ENCODE peak calls at places on chromosomes 4 and X, in eight cellular contexts. D is astrocyte, H is esophagus squamous epithelium, M is left lung, Q is foreskin keratinocyte, R is HCT116, U is brain microvascular endothelial cell, A is neural crest cell. Z is an unnamed sample.

GRCh38 chr4:121599049-121599448 is 97.7 kb downstream of the ANXA5 start:
- DNase-seq in M (no peak), U (no peak), Q (no peak), R (no peak), H (no peak), D (no peak), A (no peak), Z (no peak)

GRCh38 chr4:136558940-136559494 is 973.3 kb downstream of the PCDH18 start:
- DNase-seq in D (no peak), Q (no peak), U (no peak), R (no peak), A (no peak), H (no peak), M (no peak), Z (no peak)

GRCh38 chr4:766152-766515 is 59.8 kb downstream of the CPLX1 start:
- DNase-seq in Q (peak), D (peak), A (no peak), M (no peak), R (no peak), H (no peak), U (peak), Z (peak)

GRCh38 chrX:103585421-103586313 is at the start of gene TCEAL4:
- DNase-seq in H (no peak), M (peak), R (no peak), A (no peak), Q (no peak), U (peak), D (no peak), Z (no peak)

GRCh38 chr4:177308842-177309524 is 691 bp upstream of the NEIL3 start:
- DNase-seq in D (no peak), A (no peak), M (no peak), U (no peak), R (no peak), Q (no peak), H (no peak), Z (no peak)

GRCh38 chrX:107226766-107227165 is 20.4 kb downstream of the DNAAF6 start:
- DNase-seq in Q (no peak), R (no peak), H (no peak), M (no peak), D (no peak), U (no peak), A (no peak), Z (no peak)

GRCh38 chr4:42627887-42628646 is 28.8 kb downstream of the ATP8A1 start:
- DNase-seq in Q (no peak), H (no peak), D (no peak), A (no peak), R (no peak), U (no peak), M (peak), Z (no peak)

GRCh38 chr4:74278490-74278889 is 29.8 kb upstream of the EPGN start:
- DNase-seq in M (no peak), D (no peak), Q (no peak), H (no peak), R (no peak), U (peak), A (no peak), Z (no peak)

GRCh38 chrX:101265869-101266428 is 25.2 kb downstream of the TAF7L start:
- DNase-seq in U (peak), R (no peak), Q (no peak), A (no peak), H (no peak), D (peak), M (no peak), Z (peak)

GRCh38 chr4:113750734-113751133 is 10.8 kb downstream of the CAMK2D start:
- DNase-seq in M (no peak), R (no peak), Q (no peak), U (no peak), A (no peak), D (no peak), H (no peak), Z (no peak)

GRCh38 chr4:14125375-14126129 is 498.0 kb upstream of the BOD1L1 start:
- DNase-seq in A (no peak), H (no peak), Q (no peak), M (no peak), U (no peak), D (no peak), R (no peak), Z (no peak)

GRCh38 chrX:123173833-123174232 is 10.2 kb upstream of the GRIA3 start:
- DNase-seq in A (no peak), D (no peak), M (no peak), U (no peak), H (no peak), R (peak), Q (no peak), Z (peak)

GRCh38 chr4:82626251-82626868 is 64.6 kb upstream of the TMEM150C start:
- DNase-seq in R (no peak), D (no peak), A (no peak), M (no peak), H (no peak), Q (no peak), U (no peak), Z (no peak)

GRCh38 chrX:103253608-103254007 is 1.3 kb downstream of the TCEAL8 start:
- DNase-seq in H (no peak), A (no peak), D (no peak), Q (no peak), M (no peak), U (no peak), R (no peak), Z (no peak)

GRCh38 chr4:147040874-147041273 is 95.2 kb upstream of the TTC29 start:
- DNase-seq in U (no peak), M (no peak), Q (no peak), R (no peak), D (no peak), A (no peak), H (no peak), Z (no peak)

GRCh38 chrX:55357236-55357635 is 92.5 kb upstream of the PAGE3 start:
- DNase-seq in H (no peak), M (no peak), R (no peak), U (no peak), Q (no peak), A (no peak), D (no peak), Z (no peak)

GRCh38 chr4:159451006-159451405 is 348.1 kb downstream of the RAPGEF2 start:
- DNase-seq in Q (peak), U (no peak), D (peak), R (no peak), H (no peak), A (no peak), M (no peak), Z (peak)

GRCh38 chrX:116318672-116319071 is 117.7 kb upstream of the SLC6A14 start:
- DNase-seq in H (no peak), D (no peak), R (no peak), U (peak), M (no peak), A (no peak), Q (peak), Z (no peak)

GRCh38 chr4:3302164-3302785 is 9.5 kb downstream of the RGS12 start:
- DNase-seq in M (peak), U (no peak), H (no peak), Q (no peak), R (no peak), A (no peak), D (peak), Z (no peak)

GRCh38 chr4:3303840-3304715 is 11.3 kb downstream of the RGS12 start:
- DNase-seq in M (peak), D (no peak), Q (no peak), A (no peak), H (no peak), U (no peak), R (no peak), Z (no peak)

GRCh38 chr4:3303445-3303824 is 10.6 kb downstream of the RGS12 start:
- DNase-seq in U (no peak), R (no peak), D (no peak), Q (no peak), H (no peak), A (no peak), M (peak), Z (no peak)

GRCh38 chr4:3301450-3302163 is 8.8 kb downstream of the RGS12 start:
- DNase-seq in U (no peak), A (no peak), M (peak), H (no peak), R (no peak), D (no peak), Q (no peak), Z (no peak)

DNA sequence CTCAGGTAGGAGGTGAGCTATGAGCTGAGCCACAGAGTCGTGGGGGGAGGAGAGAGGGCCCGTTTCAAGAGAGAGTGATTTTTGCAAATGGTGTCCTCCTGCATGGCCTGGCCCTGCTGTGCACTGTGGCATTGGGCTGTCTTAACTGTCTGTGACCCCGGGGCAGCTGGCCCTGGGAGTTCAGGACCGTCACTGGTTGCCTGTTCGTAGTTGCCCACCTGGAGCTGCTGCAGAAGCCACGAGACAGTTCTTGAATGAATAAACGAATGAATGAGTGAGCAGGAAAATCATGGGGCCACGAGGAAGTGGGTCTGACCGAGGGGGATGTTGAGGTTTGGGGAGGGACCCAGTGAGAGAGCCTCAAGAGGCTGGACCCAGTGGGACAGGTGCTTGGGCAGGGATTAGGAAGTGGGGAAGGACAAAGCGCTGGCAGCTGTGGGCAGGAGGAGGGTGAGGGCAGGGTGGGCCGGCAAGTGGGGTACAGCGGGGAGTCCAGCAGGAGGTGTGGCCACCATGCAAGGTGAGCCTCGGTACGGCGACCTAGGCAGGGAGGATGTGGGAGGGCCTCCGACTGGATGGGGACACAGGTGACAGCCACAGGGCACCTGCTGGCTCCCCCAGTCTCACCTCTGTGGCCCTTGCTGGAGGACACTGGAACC is 10.1 kb downstream of the RGS12 start:
- DNase-seq in A (no peak), M (peak), R (no peak), Q (no peak), U (no peak), D (no peak), H (no peak), Z (no peak)
- TF ChIP-seq CTCF in A (no peak), M (no peak), R (no peak), Q (no peak), U (no peak), D (no peak), H (no peak), Z (no peak)

DNA sequence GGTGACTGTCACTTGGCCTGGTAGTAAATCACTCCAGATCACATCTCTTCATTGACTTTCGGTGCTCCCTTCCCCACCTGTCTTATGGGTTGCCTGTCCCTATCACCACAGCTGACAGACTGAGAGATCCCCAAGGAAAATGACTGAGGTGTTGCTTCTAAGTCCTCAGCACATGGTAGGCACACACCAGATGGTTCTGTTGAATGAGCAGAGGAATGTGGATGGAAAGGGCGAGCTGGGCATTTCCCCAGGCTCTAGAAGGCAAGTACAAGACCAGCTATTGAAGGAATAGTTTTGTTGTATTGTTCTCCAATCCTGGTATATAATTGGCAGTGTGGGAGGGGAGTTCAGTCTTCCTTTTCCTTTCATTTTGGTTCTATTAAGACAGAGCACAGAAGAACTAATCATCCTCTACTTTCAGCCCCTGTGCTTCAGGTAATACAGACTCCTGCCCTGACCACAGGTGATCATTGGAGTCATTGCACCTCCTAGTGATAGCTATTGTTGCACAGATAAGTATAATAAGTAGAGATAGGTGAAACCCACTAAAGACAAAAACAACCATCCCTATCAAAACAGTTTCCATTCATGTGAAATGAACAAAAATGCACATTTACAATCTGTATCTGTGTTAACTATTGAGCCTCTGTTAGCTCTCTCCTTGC is 158.6 kb downstream of the TRAM1L1 start:
- DNase-seq in A (no peak), D (no peak), H (no peak), M (no peak), Q (no peak), U (no peak), R (no peak), Z (no peak)
- TF ChIP-seq CTCF in A (no peak), D (no peak), H (no peak), M (no peak), Q (peak), U (no peak), R (no peak), Z (no peak)

DNA sequence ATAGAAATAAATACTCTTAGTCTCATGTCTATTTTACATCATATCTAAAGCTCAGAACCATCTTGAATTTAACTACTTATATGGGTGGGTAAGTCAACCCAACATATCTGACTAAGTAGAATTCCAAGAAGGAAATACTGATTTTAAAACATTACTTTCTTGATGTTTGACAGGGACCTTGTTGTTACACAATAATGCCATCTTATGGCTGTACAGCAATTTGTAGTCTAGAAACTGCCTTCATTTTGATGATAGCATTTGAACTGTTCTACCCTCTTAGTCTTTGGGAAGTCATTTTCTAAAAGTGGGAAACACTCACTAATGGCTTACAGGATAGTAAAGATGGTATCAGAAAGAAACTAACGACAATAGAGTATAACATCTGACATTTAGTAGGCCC is 929.5 kb downstream of the DMD start:
- DNase-seq in U (no peak), H (no peak), A (no peak), M (no peak), Q (no peak), R (no peak), D (no peak), Z (no peak)
- TF ChIP-seq CTCF in U (no peak), H (no peak), A (no peak), M (no peak), Q (no peak), R (no peak), D (no peak), Z (no peak)

DNA sequence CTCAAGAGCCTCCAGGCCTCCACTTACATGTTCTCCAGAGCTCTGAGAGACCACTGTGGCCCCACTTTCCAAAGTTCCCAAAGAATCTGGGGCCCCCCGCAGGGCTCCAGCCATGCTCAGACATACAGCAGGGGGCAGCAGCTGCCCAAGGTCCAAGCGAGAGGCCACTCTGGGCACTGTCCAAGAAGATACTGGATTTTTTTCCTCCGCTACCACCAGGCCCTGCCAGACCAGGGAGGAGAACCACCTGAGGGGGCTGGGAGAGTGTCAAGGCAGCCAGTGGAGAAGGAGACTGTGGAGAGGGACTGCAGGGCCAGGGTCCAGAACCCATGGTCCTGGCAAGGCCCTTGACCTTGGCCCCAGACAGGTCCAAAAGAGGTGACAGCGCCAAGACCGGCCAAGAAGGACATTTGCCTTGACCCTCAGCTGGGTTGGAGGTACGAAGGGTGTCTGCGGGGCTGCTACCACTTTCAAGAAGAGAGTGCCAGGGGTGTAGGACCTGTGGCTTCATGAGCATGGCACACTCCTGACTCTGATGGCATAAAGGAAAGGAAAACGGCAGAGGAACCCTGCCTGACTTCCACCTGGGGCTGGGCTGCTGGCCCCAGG is 5.3 kb downstream of the EMD start:
- DNase-seq in D (no peak), H (no peak), Q (no peak), U (no peak), R (no peak), M (no peak), A (no peak), Z (no peak)
- TF ChIP-seq CTCF in D (peak), H (no peak), Q (no peak), U (peak), R (no peak), M (no peak), A (peak), Z (peak)

GRCh38 chr4:4864940-4865704 is 5.7 kb downstream of the MSX1 start:
- DNase-seq in A (no peak), H (no peak), U (no peak), Q (no peak), R (no peak), M (no peak), D (no peak), Z (no peak)
- TF ChIP-seq CTCF in A (no peak), H (no peak), U (no peak), Q (no peak), R (no peak), M (no peak), D (no peak), Z (no peak)

DNA sequence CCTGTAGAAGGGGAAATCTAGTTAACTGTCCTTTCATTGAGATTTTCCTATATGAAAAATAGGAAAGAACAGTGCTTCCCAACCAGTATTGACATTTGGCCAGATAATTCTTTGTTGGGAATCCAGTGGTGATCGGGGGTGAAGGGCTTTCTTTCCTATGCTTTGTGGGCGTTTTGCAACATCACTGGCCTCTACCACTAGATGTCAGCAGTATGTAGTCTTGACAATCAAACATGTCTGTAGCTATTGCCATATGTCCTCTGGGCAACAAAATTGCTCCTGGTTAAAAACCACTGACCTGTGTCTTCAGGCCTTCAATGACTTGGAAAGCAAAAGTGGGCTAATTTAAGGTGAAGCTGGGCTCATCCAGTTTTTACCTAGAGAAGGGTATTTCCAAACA is 658.5 kb downstream of the DACH2 start:
- DNase-seq in H (no peak), A (peak), D (no peak), M (no peak), Q (no peak), U (peak), R (no peak), Z (no peak)
- TF ChIP-seq CTCF in H (no peak), A (peak), D (no peak), M (peak), Q (peak), U (peak), R (no peak), Z (peak)

Z was measured in HFFc6.